ENCODE peak calls at places on chromosomes 6 and 20, in ten cellular contexts. H is fibroblast of lung; G is pancreas; L is cardiac muscle cell; P is CD4-positive, alpha-beta memory T cell; M is neuronal stem cell; R is CD8-positive, alpha-beta T cell; X is heart right ventricle; A is foreskin fibroblast; B is naive thymus-derived CD4-positive, alpha-beta T cell. Z is an unnamed sample.

GRCh38 chr20:36304786-36305495 is 1.2 kb upstream of the DLGAP4 start:
- DNase-seq in H (no peak), G (no peak), L (peak), P (no peak), M (no peak), R (no peak), X (no peak), A (no peak), B (no peak), Z (no peak)

GRCh38 chr20:60477958-60478357 is 519.7 kb downstream of the CDH26 start:
- DNase-seq in H (no peak), G (no peak), L (no peak), P (no peak), M (no peak), R (no peak), X (no peak), A (no peak), B (no peak), Z (no peak)

GRCh38 chr6:166333172-166333995 is 9.0 kb downstream of the SFT2D1 start:
- DNase-seq in H (no peak), G (no peak), L (no peak), P (peak), M (no peak), R (peak), X (no peak), A (no peak), B (no peak), Z (peak)

GRCh38 chr20:10297223-10297622 is 78.6 kb downstream of the SNAP25 start:
- DNase-seq in H (no peak), G (no peak), L (no peak), P (no peak), M (no peak), R (no peak), X (no peak), A (no peak), B (no peak), Z (no peak)

GRCh38 chr6:88785478-88785877 is 177.9 kb downstream of the RNGTT start:
- DNase-seq in H (no peak), G (no peak), L (no peak), P (no peak), M (no peak), R (no peak), X (no peak), A (no peak), B (no peak), Z (no peak)

GRCh38 chr20:36384022-36384619 is 78.0 kb downstream of the DLGAP4 start:
- DNase-seq in H (peak), G (no peak), L (peak), P (peak), M (peak), R (peak), X (peak), A (peak), B (no peak), Z (no peak)

GRCh38 chr20:4513720-4514119 is 208.0 kb upstream of the PRND start:
- DNase-seq in H (peak), G (no peak), L (no peak), P (no peak), M (no peak), R (no peak), X (no peak), A (peak), B (no peak), Z (no peak)

GRCh38 chr6:2851727-2852513 is 10.3 kb upstream of the SERPINB1 start:
- DNase-seq in H (no peak), G (no peak), L (no peak), P (no peak), M (no peak), R (no peak), X (no peak), A (no peak), B (no peak), Z (no peak)

GRCh38 chr20:1297486-1297885 is 31.4 kb downstream of the SNPH start:
- DNase-seq in H (no peak), G (no peak), L (no peak), P (no peak), M (no peak), R (no peak), X (no peak), A (no peak), B (no peak), Z (no peak)

GRCh38 chr6:130198483-130199035 is 24.2 kb downstream of the SAMD3 start:
- DNase-seq in H (no peak), G (no peak), L (no peak), P (no peak), M (no peak), R (no peak), X (no peak), A (no peak), B (no peak), Z (no peak)

GRCh38 chr6:112279044-112279916 is 24.9 kb upstream of the LAMA4 start:
- DNase-seq in H (peak), G (no peak), L (no peak), P (no peak), M (no peak), R (no peak), X (no peak), A (peak), B (no peak), Z (no peak)

GRCh38 chr6:34531580-34532201 is 24.4 kb downstream of the SPDEF start:
- DNase-seq in H (peak), G (no peak), L (peak), P (peak), M (no peak), R (peak), X (peak), A (peak), B (no peak), Z (no peak)
- H3K4me3 ChIP-seq in H (no peak), G (no peak), L (no peak), P (no peak), M (no peak), R (no peak), X (peak), A (no peak), B (no peak), Z (no peak)

DNA sequence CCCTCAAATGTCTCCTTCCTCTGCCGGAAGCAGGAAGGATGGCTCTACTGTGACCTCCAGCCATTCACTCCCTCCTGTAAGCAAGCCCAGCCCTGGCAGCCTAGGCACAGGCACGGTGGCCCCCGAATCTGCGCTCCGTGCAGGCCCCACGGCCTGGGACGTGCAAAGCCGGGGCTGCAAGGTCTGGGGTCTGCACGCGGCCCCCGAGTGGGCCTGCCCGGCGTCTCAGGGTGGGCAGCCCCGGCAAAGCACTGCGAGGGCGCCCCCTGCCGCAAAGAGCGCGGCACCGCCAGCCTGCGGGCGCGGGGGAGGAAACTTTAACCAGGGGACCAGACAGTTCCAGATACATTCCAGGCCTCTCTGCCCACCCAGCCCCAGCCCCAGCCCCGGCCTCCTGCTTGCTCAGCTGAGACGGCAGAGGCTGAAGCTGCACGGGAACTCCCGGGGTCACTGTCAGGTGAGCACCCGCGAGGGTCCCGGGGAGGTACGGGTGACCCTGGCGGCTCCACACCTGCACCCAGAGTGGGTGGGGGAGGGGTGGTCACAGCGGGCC is 98.8 kb downstream of the ASXL1 start:
- DNase-seq in H (no peak), G (no peak), L (peak), P (no peak), M (peak), R (no peak), X (no peak), A (peak), B (no peak), Z (peak)
- H3K4me3 ChIP-seq in H (peak), G (peak), L (peak), P (no peak), M (peak), R (no peak), X (peak), A (peak), B (no peak), Z (peak)

GRCh38 chr20:53764416-53764800 is 170.8 kb upstream of the ZNF217 start:
- DNase-seq in H (no peak), G (no peak), L (no peak), P (no peak), M (no peak), R (no peak), X (no peak), A (no peak), B (no peak), Z (no peak)
- H3K4me3 ChIP-seq in H (no peak), G (peak), L (no peak), P (no peak), M (no peak), R (no peak), X (peak), A (no peak), B (no peak), Z (no peak)

GRCh38 chr6:50380409-50381105 is 330.8 kb upstream of the DEFB112 start:
- DNase-seq in H (peak), G (no peak), L (no peak), P (no peak), M (no peak), R (no peak), X (no peak), A (peak), B (no peak), Z (no peak)
- H3K4me3 ChIP-seq in H (no peak), G (no peak), L (no peak), P (no peak), M (no peak), R (no peak), X (no peak), A (no peak), B (no peak), Z (no peak)

DNA sequence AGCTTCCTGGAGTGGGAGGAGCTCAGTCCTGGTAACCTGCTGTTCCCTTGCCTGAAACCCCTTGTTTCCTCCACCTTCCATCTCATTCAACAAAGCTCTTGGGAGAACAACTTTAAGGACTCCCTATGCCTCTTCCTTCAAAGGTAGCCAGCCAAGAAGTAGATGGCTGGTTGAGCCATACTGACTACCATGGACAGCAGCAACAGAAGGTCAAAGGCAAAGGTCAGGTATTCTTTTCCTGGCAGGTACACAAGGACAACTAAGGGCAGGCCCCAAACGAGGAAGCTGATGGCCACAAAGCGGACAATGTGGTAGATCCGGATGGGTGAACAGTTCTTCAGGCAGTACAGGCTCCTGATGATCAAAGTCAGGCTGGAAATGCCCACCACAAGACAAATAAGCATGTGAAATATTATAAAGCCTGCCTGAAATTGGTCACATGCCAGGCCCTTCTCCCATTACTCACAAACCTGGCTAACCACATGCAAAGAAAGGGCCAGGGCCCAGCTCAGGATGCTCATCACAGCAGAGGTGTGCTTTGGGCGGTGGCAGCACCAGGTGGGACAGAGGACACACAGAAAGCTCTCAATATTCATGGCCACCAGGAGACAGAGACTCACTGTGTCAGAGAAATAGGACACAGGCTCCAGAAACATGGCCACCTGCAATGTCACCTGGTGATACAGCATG is 21.7 kb downstream of the UBD start:
- DNase-seq in H (no peak), G (no peak), L (no peak), P (no peak), M (no peak), R (no peak), X (no peak), A (no peak), B (no peak), Z (no peak)
- H3K4me3 ChIP-seq in H (no peak), G (no peak), L (no peak), P (no peak), M (no peak), R (no peak), X (no peak), A (no peak), B (no peak), Z (no peak)

DNA sequence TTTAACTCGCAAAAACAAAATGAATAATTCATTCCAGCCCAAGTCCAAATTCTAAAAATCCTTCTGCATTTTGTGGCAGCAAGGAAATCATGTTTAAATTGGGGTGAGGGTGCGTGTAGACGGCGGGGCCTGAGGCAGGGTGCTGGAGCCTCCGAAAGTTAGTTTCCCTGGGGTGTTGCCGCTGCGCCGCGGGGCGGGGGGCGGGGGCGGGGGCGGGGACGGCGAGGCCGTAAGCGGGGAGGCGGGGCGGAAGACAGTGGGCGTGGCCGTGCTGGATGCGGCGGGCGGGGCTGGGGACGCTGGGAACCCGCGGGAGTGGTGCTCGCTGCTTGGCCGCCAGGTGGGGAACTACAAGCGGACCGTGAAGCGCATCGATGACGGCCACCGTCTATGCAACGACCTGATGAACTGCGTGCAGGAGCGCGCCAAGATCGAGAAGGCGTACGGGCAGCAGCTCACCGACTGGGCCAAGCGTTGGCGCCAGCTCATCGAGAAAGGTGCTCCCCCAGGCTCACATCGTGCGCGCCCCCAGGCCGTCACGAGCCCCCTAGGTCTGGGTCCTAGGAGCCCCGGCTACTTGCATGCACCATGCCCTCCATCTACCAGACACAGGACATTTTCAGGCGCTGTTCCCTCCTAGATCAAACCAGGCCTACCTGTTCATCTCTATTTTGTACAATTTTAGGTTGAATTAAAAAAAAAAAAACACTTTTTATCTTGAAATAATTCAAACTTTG is 29.0 kb downstream of the SPDEF start:
- DNase-seq in H (peak), G (peak), L (peak), P (peak), M (peak), R (peak), X (peak), A (peak), B (peak), Z (peak)
- H3K4me3 ChIP-seq in H (no peak), G (peak), L (peak), P (peak), M (peak), R (peak), X (peak), A (no peak), B (peak), Z (no peak)

GRCh38 chr6:45024610-45025009 is 303.5 kb upstream of the RUNX2 start:
- DNase-seq in H (no peak), G (no peak), L (no peak), P (no peak), M (no peak), R (no peak), X (no peak), A (no peak), B (no peak), Z (no peak)
- H3K4me3 ChIP-seq in H (no peak), G (no peak), L (no peak), P (no peak), M (no peak), R (no peak), X (no peak), A (no peak), B (no peak), Z (no peak)

DNA sequence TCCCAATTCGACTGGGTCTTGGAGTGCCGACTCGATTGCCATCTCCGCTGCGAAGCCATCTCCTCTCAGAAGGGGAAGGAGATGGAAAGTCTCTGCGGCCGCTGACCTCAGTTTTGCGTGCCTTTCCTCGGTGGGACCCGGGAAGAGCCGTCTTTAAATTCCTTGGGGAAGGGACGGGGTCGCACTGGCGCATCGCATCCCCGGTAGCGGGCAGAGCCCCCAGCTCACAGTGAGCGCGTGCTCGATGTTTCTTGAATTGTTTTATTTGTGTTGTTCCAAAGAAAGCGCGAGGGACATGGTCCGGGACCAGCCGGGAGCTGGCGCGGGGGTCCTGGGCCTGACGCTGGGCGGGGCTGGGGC is 254 bp upstream of the TIAM2 start:
- DNase-seq in H (no peak), G (no peak), L (no peak), P (no peak), M (peak), R (no peak), X (no peak), A (no peak), B (no peak), Z (no peak)
- H3K4me3 ChIP-seq in H (no peak), G (peak), L (peak), P (no peak), M (peak), R (no peak), X (peak), A (peak), B (no peak), Z (no peak)

GRCh38 chr20:40686434-40686882 is 2.6 kb downstream of the MAFB start:
- DNase-seq in H (no peak), G (no peak), L (no peak), P (no peak), M (no peak), R (no peak), X (no peak), A (no peak), B (no peak), Z (no peak)
- H3K4me3 ChIP-seq in H (no peak), G (peak), L (peak), P (no peak), M (no peak), R (no peak), X (peak), A (no peak), B (no peak), Z (no peak)

Z was measured in GM06990.